ENCODE peak calls at places on chromosome 15, in six cellular contexts. One of them, this sample, is unnamed.

GRCh38 chr15:79163395-79163794 is 72.8 kb upstream of the RASGRF1 start:
- DNase-seq in AG20443: no peak
- DNase-seq in GM23248: no peak
- DNase-seq in NCI-H187: no peak
- DNase-seq in stimulated activated CD8-positive, alpha-beta memory T cell treated with anti-CD3 and anti-CD28 coated beads, Interleukin-7, amount 100 ng/mL, for 1 hour: no peak
- DNase-seq in activated CD4-positive, alpha-beta T cell treated with anti-CD3 and anti-CD28 coated beads, Interleukin-2, amount 50 U/mL, for 24 hours: no peak
- DNase-seq in this sample: no peak

GRCh38 chr15:70219256-70219919 is 121.7 kb upstream of the TLE3 start:
- DNase-seq in AG20443: no peak
- DNase-seq in GM23248: no peak
- DNase-seq in NCI-H187: no peak
- DNase-seq in stimulated activated CD8-positive, alpha-beta memory T cell treated with anti-CD3 and anti-CD28 coated beads, Interleukin-7, amount 100 ng/mL, for 1 hour: no peak
- DNase-seq in activated CD4-positive, alpha-beta T cell treated with anti-CD3 and anti-CD28 coated beads, Interleukin-2, amount 50 U/mL, for 24 hours: no peak
- DNase-seq in this sample: no peak

GRCh38 chr15:34616613-34617012 is 33.2 kb upstream of the GOLGA8B start:
- DNase-seq in AG20443: peak
- DNase-seq in GM23248: peak
- DNase-seq in NCI-H187: no peak
- DNase-seq in stimulated activated CD8-positive, alpha-beta memory T cell treated with anti-CD3 and anti-CD28 coated beads, Interleukin-7, amount 100 ng/mL, for 1 hour: no peak
- DNase-seq in activated CD4-positive, alpha-beta T cell treated with anti-CD3 and anti-CD28 coated beads, Interleukin-2, amount 50 U/mL, for 24 hours: no peak
- DNase-seq in this sample: peak

GRCh38 chr15:76327191-76328105 is 9.1 kb upstream of the ISL2 start:
- DNase-seq in AG20443: peak
- DNase-seq in GM23248: no peak
- DNase-seq in NCI-H187: no peak
- DNase-seq in stimulated activated CD8-positive, alpha-beta memory T cell treated with anti-CD3 and anti-CD28 coated beads, Interleukin-7, amount 100 ng/mL, for 1 hour: no peak
- DNase-seq in activated CD4-positive, alpha-beta T cell treated with anti-CD3 and anti-CD28 coated beads, Interleukin-2, amount 50 U/mL, for 24 hours: no peak
- DNase-seq in this sample: peak

GRCh38 chr15:74318376-74319137 is 48.9 kb downstream of the CYP11A1 start:
- DNase-seq in AG20443: peak
- DNase-seq in GM23248: peak
- DNase-seq in NCI-H187: peak
- DNase-seq in stimulated activated CD8-positive, alpha-beta memory T cell treated with anti-CD3 and anti-CD28 coated beads, Interleukin-7, amount 100 ng/mL, for 1 hour: no peak
- DNase-seq in activated CD4-positive, alpha-beta T cell treated with anti-CD3 and anti-CD28 coated beads, Interleukin-2, amount 50 U/mL, for 24 hours: no peak
- DNase-seq in this sample: no peak

GRCh38 chr15:98549741-98550140 is 98.6 kb upstream of the IGF1R start:
- DNase-seq in AG20443: no peak
- DNase-seq in GM23248: no peak
- DNase-seq in NCI-H187: no peak
- DNase-seq in stimulated activated CD8-positive, alpha-beta memory T cell treated with anti-CD3 and anti-CD28 coated beads, Interleukin-7, amount 100 ng/mL, for 1 hour: no peak
- DNase-seq in activated CD4-positive, alpha-beta T cell treated with anti-CD3 and anti-CD28 coated beads, Interleukin-2, amount 50 U/mL, for 24 hours: no peak
- DNase-seq in this sample: no peak

GRCh38 chr15:100057281-100057680 is 284.5 kb downstream of the ADAMTS17 start:
- DNase-seq in AG20443: peak
- DNase-seq in GM23248: no peak
- DNase-seq in NCI-H187: no peak
- DNase-seq in stimulated activated CD8-positive, alpha-beta memory T cell treated with anti-CD3 and anti-CD28 coated beads, Interleukin-7, amount 100 ng/mL, for 1 hour: no peak
- DNase-seq in activated CD4-positive, alpha-beta T cell treated with anti-CD3 and anti-CD28 coated beads, Interleukin-2, amount 50 U/mL, for 24 hours: no peak
- DNase-seq in this sample: no peak

GRCh38 chr15:38202356-38202755 is 50.3 kb upstream of the SPRED1 start:
- DNase-seq in AG20443: no peak
- DNase-seq in GM23248: peak
- DNase-seq in NCI-H187: no peak
- DNase-seq in stimulated activated CD8-positive, alpha-beta memory T cell treated with anti-CD3 and anti-CD28 coated beads, Interleukin-7, amount 100 ng/mL, for 1 hour: no peak
- DNase-seq in activated CD4-positive, alpha-beta T cell treated with anti-CD3 and anti-CD28 coated beads, Interleukin-2, amount 50 U/mL, for 24 hours: no peak
- DNase-seq in this sample: peak

GRCh38 chr15:73628976-73629854 is 4.0 kb downstream of the NPTN start:
- DNase-seq in AG20443: no peak
- DNase-seq in GM23248: peak
- DNase-seq in NCI-H187: no peak
- DNase-seq in stimulated activated CD8-positive, alpha-beta memory T cell treated with anti-CD3 and anti-CD28 coated beads, Interleukin-7, amount 100 ng/mL, for 1 hour: no peak
- DNase-seq in activated CD4-positive, alpha-beta T cell treated with anti-CD3 and anti-CD28 coated beads, Interleukin-2, amount 50 U/mL, for 24 hours: no peak
- DNase-seq in this sample: no peak

GRCh38 chr15:62241135-62241770 is 76.2 kb upstream of the C2CD4B start:
- DNase-seq in AG20443: peak
- DNase-seq in GM23248: peak
- DNase-seq in NCI-H187: no peak
- DNase-seq in stimulated activated CD8-positive, alpha-beta memory T cell treated with anti-CD3 and anti-CD28 coated beads, Interleukin-7, amount 100 ng/mL, for 1 hour: no peak
- DNase-seq in activated CD4-positive, alpha-beta T cell treated with anti-CD3 and anti-CD28 coated beads, Interleukin-2, amount 50 U/mL, for 24 hours: no peak
- DNase-seq in this sample: peak

GRCh38 chr15:46921906-46922305 is 795.4 kb upstream of the SEMA6D start:
- DNase-seq in AG20443: no peak
- DNase-seq in GM23248: no peak
- DNase-seq in NCI-H187: no peak
- DNase-seq in stimulated activated CD8-positive, alpha-beta memory T cell treated with anti-CD3 and anti-CD28 coated beads, Interleukin-7, amount 100 ng/mL, for 1 hour: no peak
- DNase-seq in activated CD4-positive, alpha-beta T cell treated with anti-CD3 and anti-CD28 coated beads, Interleukin-2, amount 50 U/mL, for 24 hours: no peak
- DNase-seq in this sample: no peak

GRCh38 chr15:82135645-82136044 is 89.8 kb upstream of the MEX3B start:
- DNase-seq in AG20443: no peak
- DNase-seq in GM23248: peak
- DNase-seq in NCI-H187: no peak
- DNase-seq in stimulated activated CD8-positive, alpha-beta memory T cell treated with anti-CD3 and anti-CD28 coated beads, Interleukin-7, amount 100 ng/mL, for 1 hour: no peak
- DNase-seq in activated CD4-positive, alpha-beta T cell treated with anti-CD3 and anti-CD28 coated beads, Interleukin-2, amount 50 U/mL, for 24 hours: no peak
- DNase-seq in this sample: peak

GRCh38 chr15:52806284-52806655 is 16.1 kb upstream of the ONECUT1 start:
- DNase-seq in AG20443: no peak
- DNase-seq in GM23248: no peak
- DNase-seq in NCI-H187: no peak
- DNase-seq in stimulated activated CD8-positive, alpha-beta memory T cell treated with anti-CD3 and anti-CD28 coated beads, Interleukin-7, amount 100 ng/mL, for 1 hour: no peak
- DNase-seq in activated CD4-positive, alpha-beta T cell treated with anti-CD3 and anti-CD28 coated beads, Interleukin-2, amount 50 U/mL, for 24 hours: no peak
- DNase-seq in this sample: no peak

GRCh38 chr15:65896231-65896630 is 26.9 kb downstream of the RAB11A start:
- DNase-seq in AG20443: no peak
- DNase-seq in GM23248: no peak
- DNase-seq in NCI-H187: no peak
- DNase-seq in stimulated activated CD8-positive, alpha-beta memory T cell treated with anti-CD3 and anti-CD28 coated beads, Interleukin-7, amount 100 ng/mL, for 1 hour: no peak
- DNase-seq in activated CD4-positive, alpha-beta T cell treated with anti-CD3 and anti-CD28 coated beads, Interleukin-2, amount 50 U/mL, for 24 hours: no peak
- DNase-seq in this sample: no peak

GRCh38 chr15:69475769-69476358 is 23.2 kb downstream of the RPLP1 start:
- DNase-seq in AG20443: peak
- DNase-seq in GM23248: peak
- DNase-seq in NCI-H187: peak
- DNase-seq in stimulated activated CD8-positive, alpha-beta memory T cell treated with anti-CD3 and anti-CD28 coated beads, Interleukin-7, amount 100 ng/mL, for 1 hour: peak
- DNase-seq in activated CD4-positive, alpha-beta T cell treated with anti-CD3 and anti-CD28 coated beads, Interleukin-2, amount 50 U/mL, for 24 hours: peak
- DNase-seq in this sample: peak

GRCh38 chr15:90059208-90059985 is 42.9 kb downstream of the IDH2 start:
- DNase-seq in AG20443: no peak
- DNase-seq in GM23248: no peak
- DNase-seq in NCI-H187: no peak
- DNase-seq in stimulated activated CD8-positive, alpha-beta memory T cell treated with anti-CD3 and anti-CD28 coated beads, Interleukin-7, amount 100 ng/mL, for 1 hour: peak
- DNase-seq in activated CD4-positive, alpha-beta T cell treated with anti-CD3 and anti-CD28 coated beads, Interleukin-2, amount 50 U/mL, for 24 hours: peak
- DNase-seq in this sample: no peak

GRCh38 chr15:60408438-60409105 is 10.8 kb upstream of the ANXA2 start:
- DNase-seq in AG20443: no peak
- DNase-seq in GM23248: peak
- DNase-seq in NCI-H187: no peak
- DNase-seq in stimulated activated CD8-positive, alpha-beta memory T cell treated with anti-CD3 and anti-CD28 coated beads, Interleukin-7, amount 100 ng/mL, for 1 hour: no peak
- DNase-seq in activated CD4-positive, alpha-beta T cell treated with anti-CD3 and anti-CD28 coated beads, Interleukin-2, amount 50 U/mL, for 24 hours: no peak
- DNase-seq in this sample: peak

GRCh38 chr15:77013786-77014136 is 18.8 kb downstream of the PSTPIP1 start:
- DNase-seq in AG20443: no peak
- DNase-seq in GM23248: no peak
- DNase-seq in NCI-H187: no peak
- DNase-seq in stimulated activated CD8-positive, alpha-beta memory T cell treated with anti-CD3 and anti-CD28 coated beads, Interleukin-7, amount 100 ng/mL, for 1 hour: peak
- DNase-seq in activated CD4-positive, alpha-beta T cell treated with anti-CD3 and anti-CD28 coated beads, Interleukin-2, amount 50 U/mL, for 24 hours: peak
- DNase-seq in this sample: no peak

GRCh38 chr15:31554261-31554660 is 227.6 kb downstream of the KLF13 start:
- DNase-seq in AG20443: peak
- DNase-seq in GM23248: peak
- DNase-seq in NCI-H187: no peak
- DNase-seq in stimulated activated CD8-positive, alpha-beta memory T cell treated with anti-CD3 and anti-CD28 coated beads, Interleukin-7, amount 100 ng/mL, for 1 hour: no peak
- DNase-seq in activated CD4-positive, alpha-beta T cell treated with anti-CD3 and anti-CD28 coated beads, Interleukin-2, amount 50 U/mL, for 24 hours: no peak
- DNase-seq in this sample: peak

GRCh38 chr15:70770863-70771262 is 7.5 kb upstream of the UACA start:
- DNase-seq in AG20443: no peak
- DNase-seq in GM23248: no peak
- DNase-seq in NCI-H187: no peak
- DNase-seq in stimulated activated CD8-positive, alpha-beta memory T cell treated with anti-CD3 and anti-CD28 coated beads, Interleukin-7, amount 100 ng/mL, for 1 hour: no peak
- DNase-seq in activated CD4-positive, alpha-beta T cell treated with anti-CD3 and anti-CD28 coated beads, Interleukin-2, amount 50 U/mL, for 24 hours: no peak
- DNase-seq in this sample: peak

GRCh38 chr15:60324706-60325438 is 72.9 kb downstream of the ANXA2 start:
- DNase-seq in AG20443: no peak
- DNase-seq in GM23248: peak
- DNase-seq in NCI-H187: peak
- DNase-seq in stimulated activated CD8-positive, alpha-beta memory T cell treated with anti-CD3 and anti-CD28 coated beads, Interleukin-7, amount 100 ng/mL, for 1 hour: no peak
- DNase-seq in activated CD4-positive, alpha-beta T cell treated with anti-CD3 and anti-CD28 coated beads, Interleukin-2, amount 50 U/mL, for 24 hours: no peak
- DNase-seq in this sample: no peak

GRCh38 chr15:85757073-85757938 is 37.4 kb downstream of the KLHL25 start:
- DNase-seq in AG20443: no peak
- DNase-seq in GM23248: no peak
- DNase-seq in NCI-H187: no peak
- DNase-seq in stimulated activated CD8-positive, alpha-beta memory T cell treated with anti-CD3 and anti-CD28 coated beads, Interleukin-7, amount 100 ng/mL, for 1 hour: no peak
- DNase-seq in activated CD4-positive, alpha-beta T cell treated with anti-CD3 and anti-CD28 coated beads, Interleukin-2, amount 50 U/mL, for 24 hours: no peak
- DNase-seq in this sample: no peak